ENCODE peak calls at places on chromosomes 16 and 17, in four cellular contexts. D is activated CD8-positive, alpha-beta memory T cell treated with anti-CD3 and anti-CD28 coated beads, Interleukin-2, amount 50 U/mL, for 48 hours; F is GM12865; N is activated CD4-positive, CD25-positive, alpha-beta regulatory T cell. M is an unnamed sample.

GRCh38 chr16:27723711-27724490 is 174.0 kb downstream of the KATNIP start:
- DNase-seq in D (no peak), F (no peak), N (no peak), M (no peak)

GRCh38 chr17:67594115-67594878 is 123.4 kb upstream of the NOL11 start:
- DNase-seq in D (no peak), F (peak; percentile 88), N (no peak), M (no peak)

GRCh38 chr17:64707077-64707591 is 45.0 kb upstream of the SMURF2 start:
- DNase-seq in D (no peak), F (no peak), N (no peak), M (no peak)

GRCh38 chr16:66166451-66166850 is 200.0 kb upstream of the CDH5 start:
- DNase-seq in D (no peak), F (no peak), N (no peak), M (no peak)

GRCh38 chr17:59825533-59826316 is 67.0 kb downstream of the TUBD1 start:
- DNase-seq in D (no peak), F (peak; percentile 54), N (no peak), M (no peak)

GRCh38 chr17:57803026-57803425 is 46.8 kb downstream of the MRPS23 start:
- DNase-seq in D (no peak), F (no peak), N (no peak), M (no peak)

GRCh38 chr17:75587718-75588545 is at the start of gene MYO15B:
- DNase-seq in D (peak; percentile 86), F (no peak), N (peak; percentile 44), M (no peak)

GRCh38 chr17:61466246-61466645 is 14.0 kb downstream of the TBX4 start:
- DNase-seq in D (no peak), F (no peak), N (no peak), M (no peak)

GRCh38 chr17:12624221-12624620 is 41.5 kb upstream of the MYOCD start:
- DNase-seq in D (no peak), F (no peak), N (no peak), M (no peak)

GRCh38 chr17:42315402-42316156 is 27.3 kb downstream of the STAT5A start:
- DNase-seq in D (no peak), F (peak; percentile 68), N (no peak), M (no peak)

GRCh38 chr16:67163164-67163902 is 1.2 kb upstream of the HSF4 start:
- DNase-seq in D (peak; percentile 72), F (peak; percentile 73), N (no peak), M (no peak)

GRCh38 chr17:10754109-10754508 is 24.3 kb upstream of the TMEM220 start:
- DNase-seq in D (no peak), F (peak; percentile 55), N (no peak), M (peak; percentile 56)

GRCh38 chr17:30969989-30970680 is 704 bp upstream of the RNF135 start:
- DNase-seq in D (peak; percentile 53), F (peak; percentile 69), N (no peak), M (peak; percentile 63)

GRCh38 chr16:84299734-84300440 is 5.2 kb downstream of the WFDC1 start:
- DNase-seq in D (no peak), F (no peak), N (no peak), M (no peak)

GRCh38 chr16:88634994-88635670 is 3.2 kb upstream of the IL17C start:
- DNase-seq in D (no peak), F (no peak), N (no peak), M (peak; percentile 39)

GRCh38 chr17:49218941-49219913 is 8.7 kb downstream of the ABI3 start:
- DNase-seq in D (no peak), F (peak; percentile 83), N (no peak), M (no peak)

GRCh38 chr17:35373984-35374765 is 754 bp upstream of the SLFN11 start:
- DNase-seq in D (peak; percentile 80), F (peak; percentile 44), N (peak; percentile 7), M (no peak)

GRCh38 chr17:56594528-56595418 is 1.3 kb downstream of the NOG start:
- DNase-seq in D (peak; percentile 71), F (no peak), N (peak; percentile 35), M (peak; percentile 26)

GRCh38 chr17:55709440-55709839 is 13.2 kb downstream of the TMEM100 start:
- DNase-seq in D (no peak), F (no peak), N (no peak), M (no peak)

GRCh38 chr16:15398618-15399316 is 3.2 kb downstream of the MPV17L start:
- DNase-seq in D (no peak), F (no peak), N (no peak), M (no peak)

GRCh38 chr17:31508310-31509094 is 117.0 kb downstream of the RAB11FIP4 start:
- DNase-seq in D (peak; percentile 80), F (peak; percentile 84), N (peak; percentile 23), M (no peak)

GRCh38 chr17:15920758-15921239 is 24.1 kb upstream of the ADORA2B start:
- DNase-seq in D (no peak), F (no peak), N (no peak), M (no peak)

GRCh38 chr16:19683453-19684236 is 34.4 kb downstream of the KNOP1 start:
- DNase-seq in D (no peak), F (no peak), N (no peak), M (no peak)

GRCh38 chr16:66127459-66128362 is 238.8 kb upstream of the CDH5 start:
- DNase-seq in D (no peak), F (no peak), N (no peak), M (no peak)

GRCh38 chr16:88844412-88845118 is 12.2 kb downstream of the GALNS start:
- DNase-seq in D (no peak), F (no peak), N (no peak), M (no peak)

GRCh38 chr16:30374538-30374937 is at the start of gene MYL11:
- DNase-seq in D (no peak), F (no peak), N (no peak), M (no peak)

GRCh38 chr16:52498640-52499039 is 48.3 kb downstream of the TOX3 start:
- DNase-seq in D (no peak), F (no peak), N (no peak), M (no peak)

GRCh38 chr17:14351493-14351892 is 50.6 kb downstream of the HS3ST3B1 start:
- DNase-seq in D (no peak), F (peak; percentile 37), N (no peak), M (peak; percentile 6)

GRCh38 chr16:64657316-64658011 is 464.4 kb downstream of the CDH11 start:
- DNase-seq in D (no peak), F (no peak), N (no peak), M (no peak)

GRCh38 chr16:76910931-76911330 is 280.1 kb upstream of the MON1B start:
- DNase-seq in D (no peak), F (no peak), N (no peak), M (no peak)

GRCh38 chr17:79832211-79833109 is 6.8 kb downstream of the CBX4 start:
- DNase-seq in D (no peak), F (no peak), N (no peak), M (no peak)

GRCh38 chr16:55478827-55479559 is at the start of gene MMP2:
- DNase-seq in D (no peak), F (no peak), N (no peak), M (no peak)

GRCh38 chr17:58468944-58469343 is 19.3 kb downstream of the HSF5 start:
- DNase-seq in D (no peak), F (no peak), N (no peak), M (no peak)

GRCh38 chr17:77609553-77610517 is 348.7 kb upstream of the TNRC6C start:
- DNase-seq in D (peak; percentile 72), F (peak; percentile 68), N (peak; percentile 29), M (peak; percentile 67)

GRCh38 chr17:77253611-77254051 is 112.9 kb downstream of the SEC14L1 start:
- DNase-seq in D (no peak), F (no peak), N (no peak), M (no peak)

GRCh38 chr17:66354981-66355380 is 52.6 kb downstream of the PRKCA start:
- DNase-seq in D (no peak), F (no peak), N (no peak), M (no peak)

GRCh38 chr16:12546918-12547607 is 256.6 kb downstream of the CPPED1 start:
- DNase-seq in D (no peak), F (peak; percentile 87), N (no peak), M (peak; percentile 26)